ENCODE peak calls at places on chromosomes 6 and 20, in five cellular contexts. K is AG04450; Z is activated B cell treated with CpG ODN at 0.5 μM for 24 hours; S is activated CD4-positive, alpha-beta T cell treated with anti-CD3 and anti-CD28 coated beads, Interleukin-2, amount 50 U/mL, for 1 hour; J is skeletal muscle cell. R is an unnamed sample.

GRCh38 chr20:23106271-23106851 is 20.2 kb upstream of the CD93 start:
- DNase-seq in K (peak), J (no peak), S (no peak), Z (no peak), R (peak)

GRCh38 chr6:106894978-106895702 is 79.4 kb downstream of the CD24 start:
- DNase-seq in Z (no peak), J (no peak), K (no peak), S (no peak), R (peak)

GRCh38 chr6:33952016-33952415 is 148.2 kb upstream of the MLN start:
- DNase-seq in K (no peak), S (no peak), J (no peak), Z (no peak), R (no peak)

GRCh38 chr20:38001981-38002380 is 31.3 kb downstream of the TTI1 start:
- DNase-seq in J (no peak), Z (no peak), S (no peak), K (no peak), R (no peak)

GRCh38 chr6:105301756-105302616 is 100.9 kb downstream of the PREP start:
- DNase-seq in Z (no peak), S (no peak), J (no peak), K (no peak), R (no peak)

GRCh38 chr6:15073344-15073789 is 172.5 kb upstream of the JARID2 start:
- DNase-seq in S (no peak), K (no peak), Z (no peak), J (no peak), R (no peak)

GRCh38 chr6:87473419-87473903 is 687 bp downstream of the SLC35A1 start:
- DNase-seq in J (no peak), Z (no peak), K (no peak), S (peak), R (peak)

GRCh38 chr20:46020515-46020914 is 8.5 kb upstream of the SLC12A5 start:
- DNase-seq in K (no peak), Z (no peak), S (no peak), J (no peak), R (no peak)

GRCh38 chr6:133916650-133917151 is 27.8 kb downstream of the TCF21 start:
- DNase-seq in J (peak), Z (peak), S (peak), K (peak), R (peak)

GRCh38 chr20:43731469-43731868 is 4.7 kb upstream of the GTSF1L start:
- DNase-seq in S (no peak), Z (no peak), J (peak), K (no peak), R (peak)

GRCh38 chr6:125871365-125871764 is 80.6 kb downstream of the NCOA7 start:
- DNase-seq in Z (no peak), J (no peak), K (no peak), S (no peak), R (peak)

GRCh38 chr6:156720739-156721714 is 56.2 kb upstream of the ARID1B start:
- DNase-seq in S (no peak), K (no peak), J (no peak), Z (no peak), R (no peak)

GRCh38 chr6:87540541-87540940 is 49.2 kb downstream of the RARS2 start:
- DNase-seq in S (no peak), K (no peak), J (no peak), Z (no peak), R (no peak)

GRCh38 chr6:125957845-125958244 is 1.3 kb downstream of the HINT3 start:
- DNase-seq in J (no peak), S (no peak), K (no peak), Z (no peak), R (peak)

GRCh38 chr6:169362501-169363121 is 109.0 kb upstream of the THBS2 start:
- DNase-seq in K (no peak), S (no peak), J (no peak), Z (no peak), R (no peak)

GRCh38 chr20:63821824-63822223 is 9.2 kb downstream of the ZBTB46 start:
- DNase-seq in S (no peak), Z (no peak), J (no peak), K (no peak), R (no peak)

GRCh38 chr6:159151266-159151855 is 17.8 kb upstream of the FNDC1 start:
- DNase-seq in J (no peak), S (peak), Z (no peak), K (peak), R (peak)

GRCh38 chr6:144013486-144013909 is 5.4 kb upstream of the PLAGL1 start:
- DNase-seq in J (no peak), K (peak), S (peak), Z (peak), R (peak)

GRCh38 chr6:147621280-147621679 is 112.8 kb downstream of the SAMD5 start:
- DNase-seq in K (peak), Z (no peak), J (peak), S (no peak), R (peak)

GRCh38 chr20:24936526-24937407 is 12.3 kb upstream of the CST7 start:
- DNase-seq in Z (no peak), K (no peak), J (no peak), S (no peak), R (no peak)

GRCh38 chr6:168261234-168261633 is 58.3 kb downstream of the DACT2 start:
- DNase-seq in J (no peak), Z (no peak), S (no peak), K (no peak), R (no peak)

GRCh38 chr6:64325093-64325492 is 689.5 kb downstream of the PHF3 start:
- DNase-seq in S (no peak), K (no peak), Z (no peak), J (no peak), R (no peak)

GRCh38 chr6:42239333-42239732 is 21.7 kb upstream of the MRPS10 start:
- DNase-seq in S (no peak), Z (no peak), J (no peak), K (no peak), R (no peak)

GRCh38 chr20:11132819-11133341 is 459.1 kb upstream of the JAG1 start:
- DNase-seq in J (no peak), Z (no peak), K (no peak), S (no peak), R (no peak)

GRCh38 chr20:23009636-23010035 is 25.5 kb upstream of the SSTR4 start:
- DNase-seq in J (no peak), Z (no peak), K (no peak), S (no peak), R (no peak)

GRCh38 chr6:143867236-143867635 is 3.0 kb downstream of the ZC2HC1B start:
- DNase-seq in S (no peak), K (no peak), J (no peak), Z (no peak), R (no peak)

GRCh38 chr20:24357169-24357568 is 112.3 kb upstream of the SYNDIG1 start:
- DNase-seq in S (no peak), J (no peak), Z (no peak), K (no peak), R (no peak)